ENCODE peak calls at places on chromosome 1, in five cellular contexts. I, Z, X, R and Y are unnamed samples.
A peak's percentile ranks its signal among the peaks of the same experiment; 100 is the strongest.

GRCh38 chr1:78855258-78855657 is 151.3 kb downstream of the ADGRL4 start:
- DNase-seq in I (no peak), Z (no peak), X (no peak), R (no peak), Y (no peak)

GRCh38 chr1:110206261-110206660 is 3.9 kb upstream of the KCNC4 start:
- DNase-seq in I (no peak), Z (no peak), X (no peak), R (no peak), Y (no peak)

GRCh38 chr1:111656093-111657017 is 36.8 kb downstream of the RAP1A start:
- DNase-seq in I (no peak), Z (peak; percentile 22), X (peak; percentile 73), R (peak; percentile 75), Y (peak; percentile 57)

GRCh38 chr1:223765036-223765718 is 52.8 kb downstream of the CAPN2 start:
- DNase-seq in I (no peak), Z (no peak), X (peak; percentile 62), R (peak; percentile 36), Y (no peak)

GRCh38 chr1:4963251-4963650 is 308.8 kb downstream of the AJAP1 start:
- DNase-seq in I (no peak), Z (no peak), X (no peak), R (peak; percentile 10), Y (peak; percentile 80)

GRCh38 chr1:117096871-117097842 is 24.4 kb downstream of the TRIM45 start:
- DNase-seq in I (no peak), Z (no peak), X (no peak), R (peak; percentile 36), Y (no peak)

GRCh38 chr1:118931876-118932275 is 56.3 kb downstream of the TBX15 start:
- DNase-seq in I (no peak), Z (no peak), X (no peak), R (no peak), Y (no peak)

GRCh38 chr1:93878501-93878888 is 511 bp downstream of the DNTTIP2 start:
- DNase-seq in I (no peak), Z (peak; percentile 17), X (peak; percentile 73), R (peak; percentile 80), Y (peak; percentile 86)